ENCODE peak calls at places on chromosomes 1 and 21, in nine cellular contexts. T is IMR-90, R is H1, V is mesendoderm, N is hepatocyte, U is neuronal stem cell, J is fibroblast of lung, O is trophoblast cell, Y is GM23338. B is an unnamed sample.

GRCh38 chr1:216531308-216532239 is 108.3 kb upstream of the USH2A start:
- DNase-seq in V (no peak), N (no peak), R (no peak), U (no peak), T (peak), J (peak), O (no peak), Y (peak), B (no peak)

GRCh38 chr1:48823161-48823560 is 46.5 kb upstream of the BEND5 start:
- DNase-seq in R (no peak), U (no peak), N (peak), V (no peak), Y (no peak), O (no peak), T (no peak), J (no peak), B (no peak)

GRCh38 chr21:44434568-44434925 is 20.8 kb upstream of the LRRC3 start:
- DNase-seq in T (no peak), N (no peak), O (no peak), J (no peak), R (peak), U (no peak), Y (no peak), V (no peak), B (no peak)

GRCh38 chr1:19651141-19651737 is 7.1 kb downstream of the NBL1 start:
- DNase-seq in R (peak), J (peak), U (no peak), T (peak), O (peak), N (peak), Y (peak), V (peak), B (peak)

GRCh38 chr1:159756397-159756796 is 24.4 kb upstream of the DUSP23 start:
- DNase-seq in U (no peak), Y (no peak), J (no peak), N (no peak), O (peak), T (no peak), V (no peak), R (no peak), B (no peak)

GRCh38 chr1:202013601-202014000 is 3.2 kb downstream of the ELF3 start:
- DNase-seq in J (no peak), V (no peak), R (no peak), N (no peak), T (no peak), U (no peak), Y (no peak), O (no peak), B (no peak)

GRCh38 chr1:6028042-6028895 is 17.4 kb upstream of the KCNAB2 start:
- DNase-seq in N (no peak), Y (no peak), J (no peak), U (no peak), R (no peak), V (no peak), T (peak), O (no peak), B (peak)

GRCh38 chr1:11982010-11982392 is 1.8 kb downstream of the MFN2 start:
- DNase-seq in N (no peak), O (no peak), T (peak), V (no peak), U (no peak), Y (peak), R (no peak), J (no peak), B (no peak)

GRCh38 chr1:96355961-96356360 is 365.6 kb upstream of the PTBP2 start:
- DNase-seq in V (no peak), T (no peak), O (no peak), U (no peak), N (no peak), R (no peak), J (no peak), Y (no peak), B (no peak)

GRCh38 chr1:79441243-79441642 is 434.7 kb upstream of the ADGRL4 start:
- DNase-seq in Y (no peak), V (no peak), T (no peak), U (no peak), O (no peak), N (no peak), R (no peak), J (no peak), B (no peak)

GRCh38 chr1:180563013-180563827 is 4.5 kb downstream of the OVAAL start:
- DNase-seq in J (peak), R (no peak), T (peak), O (no peak), V (peak), U (no peak), Y (no peak), N (peak), B (no peak)

GRCh38 chr1:19300211-19300610 is 11.6 kb upstream of the AKR7A3 start:
- DNase-seq in U (no peak), R (no peak), O (no peak), T (no peak), Y (no peak), V (no peak), N (no peak), J (no peak), B (no peak)

GRCh38 chr1:54314691-54315455 is 91.3 kb downstream of the SSBP3 start:
- DNase-seq in Y (no peak), R (no peak), V (no peak), J (no peak), O (no peak), U (no peak), T (no peak), N (no peak), B (no peak)

GRCh38 chr21:44263768-44264167 is 2.1 kb upstream of the DNMT3L start:
- DNase-seq in T (no peak), U (no peak), Y (no peak), J (no peak), N (no peak), O (no peak), R (no peak), V (peak), B (no peak)

GRCh38 chr1:221824025-221824424 is 82.1 kb upstream of the DUSP10 start:
- DNase-seq in T (peak), O (no peak), N (no peak), U (no peak), R (no peak), Y (no peak), V (no peak), J (peak), B (no peak)

GRCh38 chr1:100892554-100892953 is 2.1 kb downstream of the EXTL2 start:
- DNase-seq in U (no peak), O (no peak), Y (no peak), N (no peak), T (no peak), V (no peak), R (no peak), J (no peak), B (no peak)

GRCh38 chr1:5597991-5598823 is 394.0 kb downstream of the NPHP4 start:
- DNase-seq in N (peak), U (no peak), R (no peak), Y (no peak), J (no peak), T (no peak), O (no peak), V (peak), B (no peak)

GRCh38 chr1:99784809-99785255 is 18.4 kb upstream of the FRRS1 start:
- DNase-seq in J (no peak), Y (no peak), O (no peak), N (no peak), V (no peak), R (no peak), T (no peak), U (no peak), B (peak)

GRCh38 chr21:45378258-45378966 is 26.6 kb upstream of the COL18A1 start:
- DNase-seq in J (peak), O (no peak), U (peak), T (peak), N (peak), V (peak), Y (peak), R (peak), B (no peak)

GRCh38 chr21:39525129-39525528 is 73.4 kb downstream of the SH3BGR start:
- DNase-seq in U (no peak), R (no peak), N (no peak), O (no peak), J (no peak), V (no peak), T (no peak), Y (no peak), B (no peak)

GRCh38 chr21:37593015-37593414 is 226.4 kb downstream of the DYRK1A start:
- DNase-seq in O (no peak), J (no peak), V (peak), Y (peak), N (no peak), R (peak), U (peak), T (no peak), B (no peak)

GRCh38 chr1:32372149-32372756 is 9.9 kb downstream of the TSSK3 start:
- DNase-seq in Y (no peak), J (no peak), T (no peak), R (no peak), V (no peak), U (no peak), O (no peak), N (no peak), B (peak)

GRCh38 chr1:41663671-41664400 is 179.4 kb upstream of the EDN2 start:
- DNase-seq in J (no peak), V (no peak), Y (no peak), R (no peak), U (no peak), N (no peak), T (peak), O (no peak), B (peak)

GRCh38 chr1:41662061-41662655 is 177.7 kb upstream of the EDN2 start:
- DNase-seq in O (peak), T (peak), N (peak), J (peak), U (peak), Y (peak), V (peak), R (peak), B (peak)

GRCh38 chr1:41660570-41661427 is 176.3 kb upstream of the EDN2 start:
- DNase-seq in U (no peak), J (peak), O (no peak), Y (no peak), T (no peak), R (no peak), V (no peak), N (no peak), B (no peak)

GRCh38 chr1:41661428-41662060 is 177.1 kb upstream of the EDN2 start:
- DNase-seq in J (peak), V (no peak), U (no peak), O (no peak), R (peak), Y (peak), N (no peak), T (no peak), B (peak)

GRCh38 chr1:41662656-41663437 is 178.4 kb upstream of the EDN2 start:
- DNase-seq in T (peak), O (peak), N (peak), Y (peak), R (peak), J (peak), V (peak), U (peak), B (peak)
- H3K4me2 ChIP-seq in T (peak), O (peak), N (peak), Y (peak), R (peak), J (peak), V (peak), U (peak), B (peak)

DNA sequence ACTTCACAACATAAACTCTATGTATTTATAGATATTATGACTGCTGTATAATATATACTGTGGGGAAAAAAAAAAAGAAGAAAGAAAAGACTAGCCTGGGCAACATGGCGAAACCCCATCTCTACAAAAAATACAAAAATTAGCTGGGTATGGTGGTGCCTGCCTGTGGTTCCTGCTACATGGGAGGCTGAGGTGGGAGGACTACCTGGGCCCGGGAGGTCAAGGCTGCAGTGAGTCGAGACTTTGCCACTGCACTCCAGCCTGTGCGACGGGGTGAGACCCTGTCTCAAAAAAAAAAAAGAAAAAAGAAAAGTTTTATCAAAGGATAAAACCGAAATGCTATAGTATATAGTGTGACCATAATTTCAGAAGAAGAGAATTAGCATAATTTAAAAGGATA is 2.7 kb downstream of the EXOC8 start:
- DNase-seq in T (no peak), J (no peak), R (no peak), O (no peak), U (no peak), N (no peak), Y (no peak), V (no peak), B (no peak)
- H3K4me3 ChIP-seq in T (peak), J (peak), R (peak), O (no peak), U (no peak), N (peak), Y (peak), V (no peak), B (peak)

GRCh38 chr1:206859082-206859491 is 6.3 kb upstream of the IL20 start:
- DNase-seq in U (no peak), R (no peak), O (no peak), Y (no peak), J (no peak), T (no peak), N (no peak), V (no peak), B (no peak)
- H3K4me2 ChIP-seq in U (no peak), R (no peak), O (no peak), Y (no peak), J (no peak), T (no peak), N (no peak), V (no peak), B (no peak)

GRCh38 chr1:238589843-238590435 is 699.2 kb upstream of the ZP4 start:
- DNase-seq in T (peak), V (no peak), J (peak), U (no peak), R (no peak), N (no peak), Y (no peak), O (peak), B (no peak)
- H3K4me3 ChIP-seq in T (no peak), V (no peak), J (no peak), U (no peak), R (no peak), N (no peak), Y (no peak), O (no peak), B (no peak)

B was measured in DND-41.